ENCODE peak calls at places on chromosomes 4 and X, in nine cellular contexts. One of them, this sample, is unnamed.

GRCh38 chr4:53744446-53745160 is 153.3 kb upstream of the LNX1 start:
- DNase-seq in SW480: peak
- DNase-seq in stimulated activated naive CD4-positive, alpha-beta T cell: no peak
- DNase-seq in NCI-H1092: peak
- DNase-seq in right lobe of liver: peak
- DNase-seq in mesothelial cell of epicardium: no peak
- DNase-seq in globus pallidus: no peak
- DNase-seq in epithelial cell of esophagus: no peak
- DNase-seq in lower lobe of right lung: no peak
- DNase-seq in this sample: no peak

GRCh38 chrX:139332441-139332840 is 198.1 kb upstream of the F9 start:
- DNase-seq in globus pallidus: no peak
- DNase-seq in mesothelial cell of epicardium: no peak
- DNase-seq in stimulated activated naive CD4-positive, alpha-beta T cell: no peak
- DNase-seq in SW480: no peak
- DNase-seq in right lobe of liver: no peak
- DNase-seq in NCI-H1092: no peak
- DNase-seq in lower lobe of right lung: no peak
- DNase-seq in epithelial cell of esophagus: peak
- DNase-seq in this sample: no peak

GRCh38 chr4:37693450-37694190 is 7.4 kb upstream of the RELL1 start:
- DNase-seq in stimulated activated naive CD4-positive, alpha-beta T cell: no peak
- DNase-seq in lower lobe of right lung: no peak
- DNase-seq in epithelial cell of esophagus: peak
- DNase-seq in mesothelial cell of epicardium: no peak
- DNase-seq in right lobe of liver: no peak
- DNase-seq in NCI-H1092: no peak
- DNase-seq in globus pallidus: no peak
- DNase-seq in SW480: no peak
- DNase-seq in this sample: no peak

GRCh38 chr4:66927937-66928336 is 617.4 kb downstream of the CENPC start:
- DNase-seq in lower lobe of right lung: no peak
- DNase-seq in right lobe of liver: no peak
- DNase-seq in stimulated activated naive CD4-positive, alpha-beta T cell: no peak
- DNase-seq in globus pallidus: no peak
- DNase-seq in NCI-H1092: peak
- DNase-seq in epithelial cell of esophagus: no peak
- DNase-seq in SW480: no peak
- DNase-seq in mesothelial cell of epicardium: no peak
- DNase-seq in this sample: no peak

GRCh38 chr4:157574606-157575005 is 354.1 kb downstream of the GRIA2 start:
- DNase-seq in lower lobe of right lung: no peak
- DNase-seq in NCI-H1092: no peak
- DNase-seq in epithelial cell of esophagus: no peak
- DNase-seq in right lobe of liver: no peak
- DNase-seq in globus pallidus: no peak
- DNase-seq in stimulated activated naive CD4-positive, alpha-beta T cell: no peak
- DNase-seq in mesothelial cell of epicardium: no peak
- DNase-seq in SW480: no peak
- DNase-seq in this sample: no peak

GRCh38 chr4:55012363-55013255 is 112.8 kb downstream of the KDR start:
- DNase-seq in epithelial cell of esophagus: no peak
- DNase-seq in stimulated activated naive CD4-positive, alpha-beta T cell: no peak
- DNase-seq in mesothelial cell of epicardium: no peak
- DNase-seq in NCI-H1092: no peak
- DNase-seq in lower lobe of right lung: no peak
- DNase-seq in right lobe of liver: no peak
- DNase-seq in globus pallidus: no peak
- DNase-seq in SW480: no peak
- DNase-seq in this sample: no peak

GRCh38 chrX:18617351-18617750 is 54.6 kb downstream of the RS1 start:
- DNase-seq in lower lobe of right lung: no peak
- DNase-seq in right lobe of liver: no peak
- DNase-seq in SW480: peak
- DNase-seq in globus pallidus: no peak
- DNase-seq in stimulated activated naive CD4-positive, alpha-beta T cell: no peak
- DNase-seq in mesothelial cell of epicardium: no peak
- DNase-seq in epithelial cell of esophagus: peak
- DNase-seq in NCI-H1092: no peak
- DNase-seq in this sample: no peak

GRCh38 chr4:19791422-19792113 is 460.1 kb upstream of the SLIT2 start:
- DNase-seq in right lobe of liver: no peak
- DNase-seq in SW480: no peak
- DNase-seq in globus pallidus: no peak
- DNase-seq in NCI-H1092: no peak
- DNase-seq in epithelial cell of esophagus: peak
- DNase-seq in lower lobe of right lung: no peak
- DNase-seq in mesothelial cell of epicardium: no peak
- DNase-seq in stimulated activated naive CD4-positive, alpha-beta T cell: no peak
- DNase-seq in this sample: no peak

GRCh38 chrX:17527135-17527701 is 152.2 kb downstream of the NHS start:
- DNase-seq in NCI-H1092: no peak
- DNase-seq in right lobe of liver: no peak
- DNase-seq in SW480: no peak
- DNase-seq in stimulated activated naive CD4-positive, alpha-beta T cell: no peak
- DNase-seq in globus pallidus: peak
- DNase-seq in lower lobe of right lung: peak
- DNase-seq in epithelial cell of esophagus: no peak
- DNase-seq in mesothelial cell of epicardium: no peak
- DNase-seq in this sample: peak

GRCh38 chr4:142318280-142318679 is 527.8 kb downstream of the INPP4B start:
- DNase-seq in lower lobe of right lung: no peak
- DNase-seq in right lobe of liver: no peak
- DNase-seq in mesothelial cell of epicardium: no peak
- DNase-seq in SW480: no peak
- DNase-seq in stimulated activated naive CD4-positive, alpha-beta T cell: no peak
- DNase-seq in epithelial cell of esophagus: no peak
- DNase-seq in NCI-H1092: no peak
- DNase-seq in globus pallidus: no peak
- DNase-seq in this sample: no peak

GRCh38 chrX:134377537-134377936 is 82.4 kb upstream of the HPRT1 start:
- DNase-seq in NCI-H1092: no peak
- DNase-seq in lower lobe of right lung: no peak
- DNase-seq in right lobe of liver: no peak
- DNase-seq in stimulated activated naive CD4-positive, alpha-beta T cell: no peak
- DNase-seq in mesothelial cell of epicardium: no peak
- DNase-seq in SW480: peak
- DNase-seq in globus pallidus: no peak
- DNase-seq in epithelial cell of esophagus: peak
- DNase-seq in this sample: peak

GRCh38 chrX:150766351-150767044 is 73.3 kb downstream of the MTMR1 start:
- DNase-seq in mesothelial cell of epicardium: no peak
- DNase-seq in globus pallidus: no peak
- DNase-seq in SW480: no peak
- DNase-seq in right lobe of liver: no peak
- DNase-seq in stimulated activated naive CD4-positive, alpha-beta T cell: no peak
- DNase-seq in lower lobe of right lung: no peak
- DNase-seq in NCI-H1092: no peak
- DNase-seq in epithelial cell of esophagus: no peak
- DNase-seq in this sample: peak

GRCh38 chr4:55947254-55947882 is 1.4 kb upstream of the CEP135 start:
- DNase-seq in right lobe of liver: no peak
- DNase-seq in globus pallidus: no peak
- DNase-seq in NCI-H1092: no peak
- DNase-seq in epithelial cell of esophagus: no peak
- DNase-seq in mesothelial cell of epicardium: no peak
- DNase-seq in SW480: no peak
- DNase-seq in lower lobe of right lung: no peak
- DNase-seq in stimulated activated naive CD4-positive, alpha-beta T cell: no peak
- DNase-seq in this sample: peak

GRCh38 chr4:167100120-167100519 is 134.2 kb downstream of the SPOCK3 start:
- DNase-seq in lower lobe of right lung: no peak
- DNase-seq in mesothelial cell of epicardium: no peak
- DNase-seq in epithelial cell of esophagus: peak
- DNase-seq in SW480: no peak
- DNase-seq in stimulated activated naive CD4-positive, alpha-beta T cell: no peak
- DNase-seq in right lobe of liver: no peak
- DNase-seq in NCI-H1092: peak
- DNase-seq in globus pallidus: peak
- DNase-seq in this sample: no peak

GRCh38 chr4:111937368-111937767 is 207.9 kb upstream of the FAM241A start:
- DNase-seq in mesothelial cell of epicardium: no peak
- DNase-seq in SW480: peak
- DNase-seq in epithelial cell of esophagus: peak
- DNase-seq in lower lobe of right lung: no peak
- DNase-seq in right lobe of liver: no peak
- DNase-seq in NCI-H1092: no peak
- DNase-seq in globus pallidus: no peak
- DNase-seq in stimulated activated naive CD4-positive, alpha-beta T cell: no peak
- DNase-seq in this sample: no peak

GRCh38 chrX:15524417-15524816 is 23.8 kb downstream of the BMX start:
- DNase-seq in mesothelial cell of epicardium: no peak
- DNase-seq in SW480: no peak
- DNase-seq in epithelial cell of esophagus: no peak
- DNase-seq in lower lobe of right lung: no peak
- DNase-seq in right lobe of liver: no peak
- DNase-seq in stimulated activated naive CD4-positive, alpha-beta T cell: no peak
- DNase-seq in globus pallidus: no peak
- DNase-seq in NCI-H1092: no peak
- DNase-seq in this sample: no peak

GRCh38 chr4:4443821-4444220 is 56.9 kb downstream of the NSG1 start:
- DNase-seq in right lobe of liver: no peak
- DNase-seq in globus pallidus: no peak
- DNase-seq in NCI-H1092: no peak
- DNase-seq in epithelial cell of esophagus: no peak
- DNase-seq in stimulated activated naive CD4-positive, alpha-beta T cell: no peak
- DNase-seq in mesothelial cell of epicardium: no peak
- DNase-seq in lower lobe of right lung: no peak
- DNase-seq in SW480: no peak
- DNase-seq in this sample: no peak

This sample was measured in HL-60.